ENCODE peak calls at places on chromosomes 12 and 14, in nine cellular contexts. One of them, this sample, is unnamed.

GRCh38 chr14:104175041-104175440 is 36.7 kb downstream of the KIF26A start:
- DNase-seq in neural progenitor cell: no peak
- DNase-seq in HTR-8/SVneo: no peak
- DNase-seq in CD8-positive, alpha-beta T cell: no peak
- DNase-seq in stimulated activated CD8-positive, alpha-beta memory T cell treated with anti-CD3 and anti-CD28 coated beads, Interleukin-2, amount 100 ng/mL, for 1 hour: no peak
- DNase-seq in GM19239: no peak
- DNase-seq in breast epithelium: no peak
- DNase-seq in GM20000: no peak
- DNase-seq in Caco-2: no peak
- DNase-seq in this sample: no peak

GRCh38 chr12:47222960-47223847 is 143.4 kb upstream of the AMIGO2 start:
- DNase-seq in neural progenitor cell: peak; percentile 50
- DNase-seq in HTR-8/SVneo: no peak
- DNase-seq in CD8-positive, alpha-beta T cell: no peak
- DNase-seq in stimulated activated CD8-positive, alpha-beta memory T cell treated with anti-CD3 and anti-CD28 coated beads, Interleukin-2, amount 100 ng/mL, for 1 hour: no peak
- DNase-seq in GM19239: no peak
- DNase-seq in breast epithelium: no peak
- DNase-seq in GM20000: no peak
- DNase-seq in Caco-2: peak; percentile 65
- DNase-seq in this sample: no peak

GRCh38 chr12:65300679-65301349 is 22.3 kb downstream of the MSRB3 start:
- DNase-seq in neural progenitor cell: peak; percentile 46
- DNase-seq in HTR-8/SVneo: no peak
- DNase-seq in CD8-positive, alpha-beta T cell: no peak
- DNase-seq in stimulated activated CD8-positive, alpha-beta memory T cell treated with anti-CD3 and anti-CD28 coated beads, Interleukin-2, amount 100 ng/mL, for 1 hour: no peak
- DNase-seq in GM19239: no peak
- DNase-seq in breast epithelium: no peak
- DNase-seq in GM20000: no peak
- DNase-seq in Caco-2: peak; percentile 63
- DNase-seq in this sample: no peak

GRCh38 chr14:88270781-88271180 is 52.3 kb downstream of the KCNK10 start:
- DNase-seq in neural progenitor cell: no peak
- DNase-seq in HTR-8/SVneo: no peak
- DNase-seq in CD8-positive, alpha-beta T cell: no peak
- DNase-seq in stimulated activated CD8-positive, alpha-beta memory T cell treated with anti-CD3 and anti-CD28 coated beads, Interleukin-2, amount 100 ng/mL, for 1 hour: no peak
- DNase-seq in GM19239: no peak
- DNase-seq in breast epithelium: no peak
- DNase-seq in GM20000: no peak
- DNase-seq in Caco-2: peak; percentile 88
- DNase-seq in this sample: no peak

GRCh38 chr12:15700595-15700994 is 88.6 kb downstream of the EPS8 start:
- DNase-seq in neural progenitor cell: no peak
- DNase-seq in HTR-8/SVneo: peak; percentile 25
- DNase-seq in CD8-positive, alpha-beta T cell: no peak
- DNase-seq in stimulated activated CD8-positive, alpha-beta memory T cell treated with anti-CD3 and anti-CD28 coated beads, Interleukin-2, amount 100 ng/mL, for 1 hour: no peak
- DNase-seq in GM19239: no peak
- DNase-seq in breast epithelium: no peak
- DNase-seq in GM20000: peak; percentile 19
- DNase-seq in Caco-2: no peak
- DNase-seq in this sample: no peak

GRCh38 chr12:112151766-112152541 is 26.6 kb downstream of the TRAFD1 start:
- DNase-seq in neural progenitor cell: no peak
- DNase-seq in HTR-8/SVneo: no peak
- DNase-seq in CD8-positive, alpha-beta T cell: no peak
- DNase-seq in stimulated activated CD8-positive, alpha-beta memory T cell treated with anti-CD3 and anti-CD28 coated beads, Interleukin-2, amount 100 ng/mL, for 1 hour: no peak
- DNase-seq in GM19239: no peak
- DNase-seq in breast epithelium: no peak
- DNase-seq in GM20000: no peak
- DNase-seq in Caco-2: no peak
- DNase-seq in this sample: peak; percentile 55

GRCh38 chr12:9973951-9974350 is 2.7 kb downstream of the CLEC12A start:
- DNase-seq in neural progenitor cell: no peak
- DNase-seq in HTR-8/SVneo: no peak
- DNase-seq in CD8-positive, alpha-beta T cell: no peak
- DNase-seq in stimulated activated CD8-positive, alpha-beta memory T cell treated with anti-CD3 and anti-CD28 coated beads, Interleukin-2, amount 100 ng/mL, for 1 hour: no peak
- DNase-seq in GM19239: no peak
- DNase-seq in breast epithelium: no peak
- DNase-seq in GM20000: no peak
- DNase-seq in Caco-2: no peak
- DNase-seq in this sample: no peak

GRCh38 chr14:66383271-66383670 is 102.9 kb upstream of the CCDC196 start:
- DNase-seq in neural progenitor cell: no peak
- DNase-seq in HTR-8/SVneo: no peak
- DNase-seq in CD8-positive, alpha-beta T cell: no peak
- DNase-seq in stimulated activated CD8-positive, alpha-beta memory T cell treated with anti-CD3 and anti-CD28 coated beads, Interleukin-2, amount 100 ng/mL, for 1 hour: no peak
- DNase-seq in GM19239: no peak
- DNase-seq in breast epithelium: no peak
- DNase-seq in GM20000: no peak
- DNase-seq in Caco-2: no peak
- DNase-seq in this sample: no peak

GRCh38 chr12:49296836-49297694 is 2.1 kb downstream of the PRPH start:
- DNase-seq in neural progenitor cell: peak; percentile 80
- DNase-seq in HTR-8/SVneo: peak; percentile 81
- DNase-seq in CD8-positive, alpha-beta T cell: no peak
- DNase-seq in stimulated activated CD8-positive, alpha-beta memory T cell treated with anti-CD3 and anti-CD28 coated beads, Interleukin-2, amount 100 ng/mL, for 1 hour: no peak
- DNase-seq in GM19239: no peak
- DNase-seq in breast epithelium: no peak
- DNase-seq in GM20000: peak; percentile 79
- DNase-seq in Caco-2: peak; percentile 88
- DNase-seq in this sample: peak; percentile 74

GRCh38 chr12:96233168-96233567 is 39.0 kb downstream of the ELK3 start:
- DNase-seq in neural progenitor cell: no peak
- DNase-seq in HTR-8/SVneo: no peak
- DNase-seq in CD8-positive, alpha-beta T cell: no peak
- DNase-seq in stimulated activated CD8-positive, alpha-beta memory T cell treated with anti-CD3 and anti-CD28 coated beads, Interleukin-2, amount 100 ng/mL, for 1 hour: no peak
- DNase-seq in GM19239: no peak
- DNase-seq in breast epithelium: no peak
- DNase-seq in GM20000: no peak
- DNase-seq in Caco-2: no peak
- DNase-seq in this sample: no peak

GRCh38 chr12:109393437-109394345 is 46.0 kb downstream of the MYO1H start:
- DNase-seq in neural progenitor cell: peak; percentile 67
- DNase-seq in HTR-8/SVneo: peak; percentile 83
- DNase-seq in CD8-positive, alpha-beta T cell: peak; percentile 7
- DNase-seq in stimulated activated CD8-positive, alpha-beta memory T cell treated with anti-CD3 and anti-CD28 coated beads, Interleukin-2, amount 100 ng/mL, for 1 hour: no peak
- DNase-seq in GM19239: peak; percentile 66
- DNase-seq in breast epithelium: no peak
- DNase-seq in GM20000: peak; percentile 75
- DNase-seq in Caco-2: peak; percentile 56
- DNase-seq in this sample: no peak

GRCh38 chr14:102922490-102923200 is at the start of gene AMN:
- DNase-seq in neural progenitor cell: peak; percentile 48
- DNase-seq in HTR-8/SVneo: no peak
- DNase-seq in CD8-positive, alpha-beta T cell: no peak
- DNase-seq in stimulated activated CD8-positive, alpha-beta memory T cell treated with anti-CD3 and anti-CD28 coated beads, Interleukin-2, amount 100 ng/mL, for 1 hour: no peak
- DNase-seq in GM19239: no peak
- DNase-seq in breast epithelium: no peak
- DNase-seq in GM20000: no peak
- DNase-seq in Caco-2: peak; percentile 88
- DNase-seq in this sample: no peak

GRCh38 chr14:51616724-51617409 is 34.8 kb upstream of the FRMD6 start:
- DNase-seq in neural progenitor cell: no peak
- DNase-seq in HTR-8/SVneo: peak; percentile 65
- DNase-seq in CD8-positive, alpha-beta T cell: no peak
- DNase-seq in stimulated activated CD8-positive, alpha-beta memory T cell treated with anti-CD3 and anti-CD28 coated beads, Interleukin-2, amount 100 ng/mL, for 1 hour: no peak
- DNase-seq in GM19239: no peak
- DNase-seq in breast epithelium: peak; percentile 67
- DNase-seq in GM20000: no peak
- DNase-seq in Caco-2: no peak
- DNase-seq in this sample: no peak

GRCh38 chr12:62347922-62348650 is 87.9 kb downstream of the USP15 start:
- DNase-seq in neural progenitor cell: no peak
- DNase-seq in HTR-8/SVneo: no peak
- DNase-seq in CD8-positive, alpha-beta T cell: no peak
- DNase-seq in stimulated activated CD8-positive, alpha-beta memory T cell treated with anti-CD3 and anti-CD28 coated beads, Interleukin-2, amount 100 ng/mL, for 1 hour: no peak
- DNase-seq in GM19239: no peak
- DNase-seq in breast epithelium: no peak
- DNase-seq in GM20000: no peak
- DNase-seq in Caco-2: no peak
- DNase-seq in this sample: no peak

GRCh38 chr12:91785655-91786489 is 359.8 kb downstream of the BTG1 start:
- DNase-seq in neural progenitor cell: no peak
- DNase-seq in HTR-8/SVneo: no peak
- DNase-seq in CD8-positive, alpha-beta T cell: no peak
- DNase-seq in stimulated activated CD8-positive, alpha-beta memory T cell treated with anti-CD3 and anti-CD28 coated beads, Interleukin-2, amount 100 ng/mL, for 1 hour: no peak
- DNase-seq in GM19239: no peak
- DNase-seq in breast epithelium: no peak
- DNase-seq in GM20000: no peak
- DNase-seq in Caco-2: no peak
- DNase-seq in this sample: no peak

GRCh38 chr12:13534645-13535398 is 338.3 kb downstream of the EMP1 start:
- DNase-seq in neural progenitor cell: peak; percentile 94
- DNase-seq in HTR-8/SVneo: peak; percentile 5
- DNase-seq in CD8-positive, alpha-beta T cell: no peak
- DNase-seq in stimulated activated CD8-positive, alpha-beta memory T cell treated with anti-CD3 and anti-CD28 coated beads, Interleukin-2, amount 100 ng/mL, for 1 hour: no peak
- DNase-seq in GM19239: peak; percentile 10
- DNase-seq in breast epithelium: no peak
- DNase-seq in GM20000: peak; percentile 24
- DNase-seq in Caco-2: peak; percentile 88
- DNase-seq in this sample: peak; percentile 72

GRCh38 chr12:131810672-131811071 is 17.5 kb upstream of the MMP17 start:
- DNase-seq in neural progenitor cell: no peak
- DNase-seq in HTR-8/SVneo: no peak
- DNase-seq in CD8-positive, alpha-beta T cell: no peak
- DNase-seq in stimulated activated CD8-positive, alpha-beta memory T cell treated with anti-CD3 and anti-CD28 coated beads, Interleukin-2, amount 100 ng/mL, for 1 hour: no peak
- DNase-seq in GM19239: no peak
- DNase-seq in breast epithelium: no peak
- DNase-seq in GM20000: no peak
- DNase-seq in Caco-2: no peak
- DNase-seq in this sample: no peak

GRCh38 chr12:76866726-76867125 is 12.1 kb downstream of the CSRP2 start:
- DNase-seq in neural progenitor cell: peak; percentile 77
- DNase-seq in HTR-8/SVneo: no peak
- DNase-seq in CD8-positive, alpha-beta T cell: no peak
- DNase-seq in stimulated activated CD8-positive, alpha-beta memory T cell treated with anti-CD3 and anti-CD28 coated beads, Interleukin-2, amount 100 ng/mL, for 1 hour: no peak
- DNase-seq in GM19239: no peak
- DNase-seq in breast epithelium: no peak
- DNase-seq in GM20000: no peak
- DNase-seq in Caco-2: no peak
- DNase-seq in this sample: no peak

GRCh38 chr12:104498211-104498801 is 41.6 kb downstream of the CHST11 start:
- DNase-seq in neural progenitor cell: no peak
- DNase-seq in HTR-8/SVneo: no peak
- DNase-seq in CD8-positive, alpha-beta T cell: no peak
- DNase-seq in stimulated activated CD8-positive, alpha-beta memory T cell treated with anti-CD3 and anti-CD28 coated beads, Interleukin-2, amount 100 ng/mL, for 1 hour: no peak
- DNase-seq in GM19239: no peak
- DNase-seq in breast epithelium: no peak
- DNase-seq in GM20000: no peak
- DNase-seq in Caco-2: no peak
- DNase-seq in this sample: no peak

GRCh38 chr14:78700236-78700635 is 530.1 kb downstream of the NRXN3 start:
- DNase-seq in neural progenitor cell: no peak
- DNase-seq in HTR-8/SVneo: no peak
- DNase-seq in CD8-positive, alpha-beta T cell: no peak
- DNase-seq in stimulated activated CD8-positive, alpha-beta memory T cell treated with anti-CD3 and anti-CD28 coated beads, Interleukin-2, amount 100 ng/mL, for 1 hour: no peak
- DNase-seq in GM19239: no peak
- DNase-seq in breast epithelium: no peak
- DNase-seq in GM20000: no peak
- DNase-seq in Caco-2: no peak
- DNase-seq in this sample: no peak

GRCh38 chr14:58898655-58899316 is 261.0 kb downstream of the DACT1 start:
- DNase-seq in neural progenitor cell: no peak
- DNase-seq in HTR-8/SVneo: peak; percentile 73
- DNase-seq in CD8-positive, alpha-beta T cell: no peak
- DNase-seq in stimulated activated CD8-positive, alpha-beta memory T cell treated with anti-CD3 and anti-CD28 coated beads, Interleukin-2, amount 100 ng/mL, for 1 hour: no peak
- DNase-seq in GM19239: no peak
- DNase-seq in breast epithelium: no peak
- DNase-seq in GM20000: no peak
- DNase-seq in Caco-2: no peak
- DNase-seq in this sample: no peak

GRCh38 chr14:106844608-106845285 is 1318.4 kb downstream of the TMEM121 start:
- DNase-seq in neural progenitor cell: no peak
- DNase-seq in HTR-8/SVneo: no peak
- DNase-seq in CD8-positive, alpha-beta T cell: peak; percentile 45
- DNase-seq in stimulated activated CD8-positive, alpha-beta memory T cell treated with anti-CD3 and anti-CD28 coated beads, Interleukin-2, amount 100 ng/mL, for 1 hour: peak; percentile 33
- DNase-seq in GM19239: no peak
- DNase-seq in breast epithelium: peak; percentile 35
- DNase-seq in GM20000: peak; percentile 63
- DNase-seq in Caco-2: peak; percentile 55
- DNase-seq in this sample: peak; percentile 88

GRCh38 chr14:78401866-78402265 is 231.7 kb downstream of the NRXN3 start:
- DNase-seq in neural progenitor cell: no peak
- DNase-seq in HTR-8/SVneo: no peak
- DNase-seq in CD8-positive, alpha-beta T cell: no peak
- DNase-seq in stimulated activated CD8-positive, alpha-beta memory T cell treated with anti-CD3 and anti-CD28 coated beads, Interleukin-2, amount 100 ng/mL, for 1 hour: no peak
- DNase-seq in GM19239: no peak
- DNase-seq in breast epithelium: no peak
- DNase-seq in GM20000: no peak
- DNase-seq in Caco-2: no peak
- DNase-seq in this sample: no peak

GRCh38 chr14:68919129-68919927 is 59.8 kb downstream of the ACTN1 start:
- DNase-seq in neural progenitor cell: no peak
- DNase-seq in HTR-8/SVneo: no peak
- DNase-seq in CD8-positive, alpha-beta T cell: no peak
- DNase-seq in stimulated activated CD8-positive, alpha-beta memory T cell treated with anti-CD3 and anti-CD28 coated beads, Interleukin-2, amount 100 ng/mL, for 1 hour: no peak
- DNase-seq in GM19239: no peak
- DNase-seq in breast epithelium: no peak
- DNase-seq in GM20000: no peak
- DNase-seq in Caco-2: no peak
- DNase-seq in this sample: no peak

GRCh38 chr14:99662846-99663245 is 17.9 kb downstream of the HHIPL1 start:
- DNase-seq in neural progenitor cell: no peak
- DNase-seq in HTR-8/SVneo: no peak
- DNase-seq in CD8-positive, alpha-beta T cell: no peak
- DNase-seq in stimulated activated CD8-positive, alpha-beta memory T cell treated with anti-CD3 and anti-CD28 coated beads, Interleukin-2, amount 100 ng/mL, for 1 hour: no peak
- DNase-seq in GM19239: no peak
- DNase-seq in breast epithelium: no peak
- DNase-seq in GM20000: no peak
- DNase-seq in Caco-2: no peak
- DNase-seq in this sample: no peak

GRCh38 chr12:1842183-1842904 is 22.0 kb downstream of the LRTM2 start:
- DNase-seq in neural progenitor cell: no peak
- DNase-seq in HTR-8/SVneo: no peak
- DNase-seq in CD8-positive, alpha-beta T cell: no peak
- DNase-seq in stimulated activated CD8-positive, alpha-beta memory T cell treated with anti-CD3 and anti-CD28 coated beads, Interleukin-2, amount 100 ng/mL, for 1 hour: no peak
- DNase-seq in GM19239: no peak
- DNase-seq in breast epithelium: no peak
- DNase-seq in GM20000: no peak
- DNase-seq in Caco-2: no peak
- DNase-seq in this sample: peak; percentile 59

GRCh38 chr12:51951199-51951842 is at the start of gene ACVR1B:
- DNase-seq in neural progenitor cell: peak; percentile 97
- DNase-seq in HTR-8/SVneo: peak; percentile 76
- DNase-seq in CD8-positive, alpha-beta T cell: peak; percentile 84
- DNase-seq in stimulated activated CD8-positive, alpha-beta memory T cell treated with anti-CD3 and anti-CD28 coated beads, Interleukin-2, amount 100 ng/mL, for 1 hour: peak; percentile 76
- DNase-seq in GM19239: peak; percentile 83
- DNase-seq in breast epithelium: peak; percentile 88
- DNase-seq in GM20000: peak; percentile 90
- DNase-seq in Caco-2: peak; percentile 94
- DNase-seq in this sample: peak; percentile 96

This sample was measured in upper lobe of right lung.